ENCODE peak calls at places on chromosomes 1 and 21, in five cellular contexts. E is thoracic aorta; D is GM12864; F is neural progenitor cell; O is CD8-positive, alpha-beta memory T cell. B is an unnamed sample.

GRCh38 chr1:54377040-54377691 is 29.0 kb downstream of the SSBP3 start:
- DNase-seq in O (no peak), D (no peak), E (no peak), F (no peak), B (no peak)

GRCh38 chr1:226908913-226909312 is 31.2 kb upstream of the COQ8A start:
- DNase-seq in D (no peak), O (no peak), F (no peak), E (no peak), B (no peak)

GRCh38 chr21:15804247-15804985 is 74.6 kb downstream of the USP25 start:
- DNase-seq in O (no peak), E (no peak), D (no peak), F (no peak), B (no peak)

GRCh38 chr21:41635874-41636273 is 127.9 kb upstream of the TMPRSS2 start:
- DNase-seq in D (no peak), O (no peak), E (no peak), F (no peak), B (no peak)

GRCh38 chr1:200526709-200527612 is 93.6 kb downstream of the KIF14 start:
- DNase-seq in O (no peak), E (no peak), D (no peak), F (no peak), B (no peak)

GRCh38 chr21:35226302-35226701 is 177.2 kb upstream of the RUNX1 start:
- DNase-seq in D (no peak), E (no peak), O (no peak), F (peak; percentile 38), B (peak; percentile 68)

GRCh38 chr1:234565132-234565531 is 44.8 kb downstream of the IRF2BP2 start:
- DNase-seq in D (no peak), O (no peak), F (no peak), E (no peak), B (peak; percentile 17)

GRCh38 chr1:38138498-38139233 is 92.1 kb upstream of the POU3F1 start:
- DNase-seq in O (no peak), D (no peak), F (peak; percentile 48), E (peak; percentile 67), B (peak; percentile 77)

GRCh38 chr21:36640260-36641244 is 58.4 kb upstream of the SIM2 start:
- DNase-seq in E (no peak), F (peak; percentile 53), O (no peak), D (no peak), B (no peak)

GRCh38 chr1:36638268-36638667 is 155.6 kb upstream of the CSF3R start:
- DNase-seq in D (no peak), F (no peak), O (no peak), E (no peak), B (no peak)

GRCh38 chr1:235835226-235835625 is 31.5 kb downstream of the LYST start:
- DNase-seq in E (no peak), O (no peak), F (no peak), D (no peak), B (no peak)

GRCh38 chr1:184383772-184384323 is 3.0 kb upstream of the C1orf21 start:
- DNase-seq in D (no peak), O (no peak), E (no peak), F (no peak), B (no peak)

GRCh38 chr1:119768778-119769177 is at the start of gene HMGCS2:
- DNase-seq in D (no peak), O (no peak), E (no peak), F (no peak), B (no peak)

GRCh38 chr1:18569811-18570545 is 60.7 kb upstream of the PAX7 start:
- DNase-seq in F (no peak), D (no peak), O (no peak), E (no peak), B (no peak)

GRCh38 chr1:26771643-26772321 is 16.0 kb upstream of the PIGV start:
- DNase-seq in E (no peak), F (no peak), D (no peak), O (no peak), B (no peak)

GRCh38 chr1:184482113-184482512 is 95.3 kb downstream of the C1orf21 start:
- DNase-seq in E (no peak), F (no peak), D (no peak), O (no peak), B (no peak)

GRCh38 chr1:29519733-29520132 is 283.4 kb downstream of the PTPRU start:
- DNase-seq in F (no peak), E (no peak), O (no peak), D (no peak), B (no peak)

GRCh38 chr21:38631171-38631570 is 132.9 kb upstream of the ERG start:
- DNase-seq in E (no peak), F (no peak), O (no peak), D (no peak), B (no peak)

GRCh38 chr1:67646145-67647035 is 38.6 kb upstream of the GADD45A start:
- DNase-seq in E (no peak), O (no peak), D (no peak), F (peak; percentile 85), B (no peak)

GRCh38 chr1:187326554-187326953 is 497.8 kb downstream of the PLA2G4A start:
- DNase-seq in E (no peak), O (no peak), F (no peak), D (no peak), B (no peak)

GRCh38 chr21:25080706-25081495 is 526.4 kb downstream of the MRPL39 start:
- DNase-seq in D (no peak), O (no peak), F (no peak), E (no peak), B (no peak)

GRCh38 chr1:179080866-179081695 is 789 bp upstream of the TOR3A start:
- DNase-seq in D (no peak), F (peak; percentile 5), E (no peak), O (peak; percentile 59), B (no peak)

GRCh38 chr1:211643324-211644212 is 31.9 kb downstream of the NEK2 start:
- DNase-seq in E (no peak), F (peak; percentile 19), O (peak; percentile 30), D (no peak), B (peak; percentile 78)

GRCh38 chr1:236516929-236517704 is 6.7 kb upstream of the LGALS8 start:
- DNase-seq in D (no peak), O (peak; percentile 3), E (no peak), F (no peak), B (no peak)

GRCh38 chr1:182015360-182015759 is 46.2 kb downstream of the ZNF648 start:
- DNase-seq in O (no peak), D (no peak), E (no peak), F (no peak), B (no peak)

GRCh38 chr1:9643351-9644256 is 7.9 kb upstream of the PIK3CD start:
- DNase-seq in E (no peak), D (no peak), O (peak; percentile 54), F (no peak), B (no peak)

GRCh38 chr1:8600336-8600735 is 217.1 kb downstream of the RERE start:
- DNase-seq in O (no peak), D (no peak), F (no peak), E (no peak), B (no peak)

GRCh38 chr1:167720965-167721616 is 691 bp upstream of the MPZL1 start:
- DNase-seq in O (peak; percentile 10), E (no peak), D (no peak), F (peak; percentile 35), B (no peak)

DNA sequence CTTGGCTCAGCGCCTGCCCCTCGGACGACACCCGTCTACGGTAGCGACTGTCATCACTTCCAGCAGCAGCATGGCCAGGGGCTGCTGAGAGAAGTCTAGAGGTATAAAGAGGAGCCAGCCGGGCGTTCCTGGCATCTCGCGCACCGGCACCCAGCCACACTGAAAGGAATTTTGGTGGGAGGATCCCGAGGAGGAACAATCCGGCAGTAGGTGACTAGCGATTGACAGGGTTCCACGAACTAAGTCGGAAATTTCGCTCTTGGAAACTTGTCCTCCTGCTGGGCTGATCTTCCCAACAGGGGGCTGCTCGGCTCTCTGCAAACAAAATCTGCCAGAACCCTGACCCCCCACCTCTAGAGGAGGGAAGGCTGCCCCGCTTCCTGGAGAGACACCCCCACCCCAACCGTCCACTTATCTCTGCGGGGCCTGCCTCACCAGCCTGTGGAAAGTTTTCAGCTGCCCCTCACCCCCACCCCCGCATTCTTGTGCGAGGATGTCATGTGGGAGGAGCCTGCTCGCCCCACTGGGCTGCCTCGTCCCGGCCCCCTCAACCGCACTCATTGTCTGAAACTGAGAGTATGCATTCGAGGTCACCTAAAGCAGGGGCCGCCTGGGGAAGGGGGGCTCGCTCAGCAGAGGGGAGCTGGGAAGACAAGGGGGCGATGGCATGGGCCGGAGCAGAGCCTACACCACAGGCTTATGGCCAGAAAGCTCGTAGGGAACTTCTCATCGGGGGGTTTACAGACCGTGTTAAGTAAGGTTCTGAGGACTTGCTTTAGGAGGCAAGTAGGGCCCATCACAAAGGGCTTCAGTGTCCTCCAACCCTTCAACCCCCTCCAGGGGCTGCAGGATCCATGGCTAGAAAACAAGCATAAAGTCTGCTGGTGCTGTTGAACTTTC is 9.6 kb downstream of the EPHA2 start:
- DNase-seq in O (no peak), F (peak; percentile 90), E (no peak), D (no peak), B (peak; percentile 67)
- H3K4me3 ChIP-seq in O (no peak overlapping the region), F (peak overlapping the region; percentile 12), E (peak overlapping the region; percentile 70), D (no peak overlapping the region), B (peak overlapping the region; percentile 54)

GRCh38 chr1:109113787-109114568 is at the start of gene ELAPOR1:
- DNase-seq in E (no peak), O (peak; percentile 91), D (no peak), F (peak; percentile 71), B (peak; percentile 75)

GRCh38 chr1:109112056-109112651 is 1.8 kb upstream of the ELAPOR1 start:
- DNase-seq in E (no peak), F (no peak), O (peak; percentile 17), D (no peak), B (no peak)

GRCh38 chr1:109111386-109112055 is 2.4 kb upstream of the ELAPOR1 start:
- DNase-seq in F (no peak), D (no peak), E (no peak), O (no peak), B (no peak)

GRCh38 chr1:109109906-109110305 is 4.0 kb upstream of the ELAPOR1 start:
- DNase-seq in E (no peak), F (no peak), O (no peak), D (no peak), B (no peak)

DNA sequence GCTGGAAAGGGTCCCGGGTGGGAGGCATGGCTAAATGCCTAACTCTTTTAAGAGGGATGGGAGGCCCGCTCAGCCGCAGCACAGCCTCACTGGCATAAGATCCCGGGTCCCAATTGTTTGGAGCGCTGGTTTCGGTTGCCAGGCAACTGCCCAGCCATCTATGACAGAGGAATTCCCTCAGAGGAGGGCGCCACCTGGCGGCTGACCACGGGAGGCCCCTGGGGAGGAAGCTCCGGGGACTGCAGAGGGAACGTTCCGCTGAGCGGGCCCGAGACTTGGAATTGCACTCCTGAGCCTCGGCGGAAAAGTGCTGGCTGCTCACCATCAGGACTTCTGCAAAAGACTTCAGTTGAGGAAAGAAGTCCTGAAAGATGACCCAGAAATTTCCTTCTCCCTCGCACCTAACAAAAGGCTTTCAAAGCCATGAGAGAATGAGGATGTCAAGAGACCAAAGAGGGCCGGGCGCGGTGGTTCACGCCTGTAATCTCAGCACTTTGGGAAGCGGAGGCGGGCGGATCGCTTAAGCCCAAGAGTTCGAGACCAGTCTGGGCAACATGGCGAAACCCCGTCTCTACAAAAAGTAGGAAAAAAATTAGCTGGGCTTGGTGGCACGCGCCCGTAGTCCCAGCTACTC is 1.1 kb upstream of the ELAPOR1 start:
- DNase-seq in O (peak; percentile 86), D (no peak), F (peak; percentile 99), E (peak; percentile 75), B (peak; percentile 86)
- H3K4me3 ChIP-seq in O (peak overlapping the region; percentile 73), D (no peak overlapping the region), F (peak overlapping the region; percentile 51), E (peak overlapping the region; percentile 69), B (peak overlapping the region; percentile 57)

GRCh38 chr1:247064309-247064708 is 14.3 kb downstream of the ZNF670 start:
- DNase-seq in E (no peak), F (no peak), O (no peak), D (no peak), B (no peak)
- H3K4me3 ChIP-seq in E (no peak overlapping the region), F (no peak overlapping the region), O (no peak overlapping the region), D (no peak overlapping the region), B (no peak overlapping the region)

GRCh38 chr1:206116191-206116872 is 856 bp downstream of the AVPR1B start:
- DNase-seq in F (no peak), O (no peak), E (no peak), D (no peak), B (no peak)
- H3K4me3 ChIP-seq in F (peak overlapping the region; percentile 72), O (no peak overlapping the region), E (no peak overlapping the region), D (no peak overlapping the region), B (no peak overlapping the region)